ENCODE peak calls at places on chromosomes 12 and 14, in ten cellular contexts. X, U, E, B, S, J, O, Z, N and G are unnamed samples.

GRCh38 chr12:93373847-93374723 is 3.6 kb upstream of the NUDT4 start:
- DNase-seq in X (no peak), B (no peak), E (no peak), Z (no peak), O (no peak), J (no peak), N (no peak), U (no peak), S (no peak), G (no peak)

GRCh38 chr12:16385779-16386646 is 38.6 kb downstream of the MGST1 start:
- DNase-seq in E (peak; percentile 79), B (no peak), N (peak; percentile 49), U (no peak), O (peak; percentile 71), J (no peak), X (peak; percentile 36), S (no peak), Z (no peak), G (no peak)

GRCh38 chr14:100419856-100420255 is 96.7 kb downstream of the SLC25A47 start:
- DNase-seq in S (no peak), U (peak; percentile 48), J (no peak), E (no peak), N (no peak), X (no peak), Z (no peak), O (peak; percentile 73), B (no peak), G (no peak)

GRCh38 chr12:90679674-90680073 is 275.3 kb downstream of the CCER1 start:
- DNase-seq in J (no peak), E (no peak), O (no peak), X (no peak), N (no peak), U (no peak), Z (no peak), S (no peak), B (no peak), G (no peak)

GRCh38 chr14:37411079-37411735 is 183.8 kb downstream of the FOXA1 start:
- DNase-seq in S (no peak), O (no peak), U (no peak), B (no peak), N (no peak), J (no peak), X (no peak), E (peak; percentile 32), Z (no peak), G (no peak)

GRCh38 chr14:33359288-33359881 is 420.7 kb downstream of the NPAS3 start:
- DNase-seq in O (no peak), X (no peak), J (no peak), N (no peak), U (no peak), S (no peak), E (no peak), B (no peak), Z (no peak), G (no peak)

GRCh38 chr12:3533703-3534386 is 42.8 kb downstream of the PRMT8 start:
- DNase-seq in J (no peak), E (peak; percentile 33), S (no peak), U (no peak), O (peak; percentile 60), X (no peak), N (peak; percentile 59), Z (no peak), B (no peak), G (no peak)

GRCh38 chr12:96445743-96446655 is 43.4 kb upstream of the CFAP54 start:
- DNase-seq in J (peak; percentile 33), Z (no peak), E (peak; percentile 99), X (peak; percentile 36), N (no peak), O (no peak), S (no peak), U (no peak), B (peak; percentile 19), G (no peak)

GRCh38 chr14:22821193-22822016 is 6.2 kb upstream of the SLC7A7 start:
- DNase-seq in J (no peak), Z (no peak), X (no peak), E (no peak), S (no peak), B (no peak), O (peak; percentile 78), N (no peak), U (no peak), G (no peak)

GRCh38 chr12:2697057-2697456 is 97.7 kb upstream of the FKBP4 start:
- DNase-seq in B (no peak), E (no peak), Z (no peak), J (no peak), N (no peak), S (no peak), U (no peak), O (no peak), X (no peak), G (no peak)

GRCh38 chr12:53989227-53990113 is 4.5 kb downstream of the HOXC10 start:
- DNase-seq in E (peak; percentile 66), N (no peak), Z (no peak), U (peak; percentile 54), O (no peak), B (no peak), X (no peak), S (no peak), J (no peak), G (no peak)

GRCh38 chr14:94816113-94816512 is 46.2 kb upstream of the GSC start:
- DNase-seq in S (no peak), N (no peak), J (no peak), B (no peak), E (no peak), Z (no peak), O (peak; percentile 64), U (no peak), X (no peak), G (no peak)

GRCh38 chr12:115709410-115710065 is 568.0 kb downstream of the MED13L start:
- DNase-seq in O (no peak), J (no peak), S (peak; percentile 55), X (peak; percentile 48), N (no peak), E (peak; percentile 38), U (no peak), B (no peak), Z (peak; percentile 17), G (no peak)

GRCh38 chr14:55645845-55646832 is 66.1 kb downstream of the KTN1 start:
- DNase-seq in E (no peak), S (no peak), J (no peak), U (no peak), O (no peak), B (no peak), X (no peak), Z (no peak), N (no peak), G (no peak)

GRCh38 chr12:123142948-123143752 is 7.7 kb downstream of the PITPNM2 start:
- DNase-seq in O (peak; percentile 81), B (no peak), E (no peak), U (no peak), S (no peak), X (no peak), N (peak; percentile 81), Z (no peak), J (no peak), G (no peak)

GRCh38 chr12:46450279-46450748 is 77.7 kb upstream of the SLC38A2 start:
- DNase-seq in Z (peak; percentile 62), N (peak; percentile 59), X (peak; percentile 78), E (peak; percentile 51), O (no peak), S (peak; percentile 44), J (no peak), U (no peak), B (no peak), G (no peak)

DNA sequence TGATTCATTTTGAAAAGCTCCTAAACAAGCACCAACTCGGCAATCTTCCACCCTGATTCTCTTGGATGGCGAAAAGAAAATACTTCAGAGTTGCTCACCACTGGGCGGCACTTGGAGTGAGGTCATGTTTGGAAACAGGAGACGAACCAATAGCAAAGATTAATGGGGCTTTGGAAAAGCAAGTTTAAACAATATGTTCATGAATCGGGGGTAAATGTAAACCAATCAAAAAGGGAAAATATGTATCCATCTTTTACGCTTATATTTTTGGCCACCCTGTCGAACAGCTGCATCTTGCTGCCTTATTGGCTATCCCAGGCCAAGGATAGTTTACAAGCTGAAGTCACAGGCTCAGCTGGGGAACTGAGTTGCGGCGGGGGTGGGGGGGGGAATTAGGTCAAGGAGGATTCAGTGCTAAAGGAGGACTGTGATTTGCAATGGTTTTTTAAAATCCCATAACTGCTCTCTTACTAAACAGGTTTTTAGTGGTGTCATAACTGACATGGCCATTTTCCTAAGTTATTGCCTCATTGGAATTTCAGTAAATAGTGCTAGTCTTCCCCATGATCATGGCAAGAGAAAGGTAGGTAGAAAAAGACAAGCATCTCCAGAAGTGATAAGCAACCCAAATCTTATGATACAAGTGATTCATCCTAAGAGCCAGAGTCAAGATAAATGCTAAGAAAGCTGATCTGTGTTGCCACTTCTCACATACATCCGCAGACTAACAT is 210.6 kb downstream of the PHLDA1 start:
- DNase-seq in Z (peak; percentile 60), E (peak; percentile 93), N (no peak), J (no peak), S (no peak), U (no peak), B (no peak), O (no peak), X (peak; percentile 29), G (no peak)
- TF ChIP-seq CTCF in Z (peak; percentile 20), E (peak; percentile 3), N (no peak), J (no peak), S (no peak), U (no peak), B (no peak), O (no peak), X (no peak), G (no peak)

GRCh38 chr12:110281549-110282342 is 699 bp downstream of the ATP2A2 start:
- DNase-seq in S (peak; percentile 16), O (peak; percentile 85), B (peak; percentile 7), E (peak; percentile 60), X (peak; percentile 43), N (peak; percentile 43), J (peak; percentile 58), U (peak; percentile 64), Z (no peak), G (peak; percentile 60)
- TF ChIP-seq CTCF in S (no peak), O (no peak), B (no peak), E (no peak), X (no peak), N (no peak), J (no peak), U (no peak), Z (no peak), G (no peak)

GRCh38 chr12:100741084-100741711 is 53.4 kb upstream of the ANO4 start:
- DNase-seq in O (no peak), U (no peak), N (no peak), Z (no peak), S (no peak), J (no peak), B (no peak), E (peak; percentile 45), X (no peak), G (no peak)
- TF ChIP-seq CTCF in O (peak; percentile 81), U (peak; percentile 77), N (peak; percentile 13), Z (peak; percentile 32), S (peak; percentile 62), J (peak; percentile 44), B (peak; percentile 39), E (peak; percentile 63), X (no peak), G (peak; percentile 75)

DNA sequence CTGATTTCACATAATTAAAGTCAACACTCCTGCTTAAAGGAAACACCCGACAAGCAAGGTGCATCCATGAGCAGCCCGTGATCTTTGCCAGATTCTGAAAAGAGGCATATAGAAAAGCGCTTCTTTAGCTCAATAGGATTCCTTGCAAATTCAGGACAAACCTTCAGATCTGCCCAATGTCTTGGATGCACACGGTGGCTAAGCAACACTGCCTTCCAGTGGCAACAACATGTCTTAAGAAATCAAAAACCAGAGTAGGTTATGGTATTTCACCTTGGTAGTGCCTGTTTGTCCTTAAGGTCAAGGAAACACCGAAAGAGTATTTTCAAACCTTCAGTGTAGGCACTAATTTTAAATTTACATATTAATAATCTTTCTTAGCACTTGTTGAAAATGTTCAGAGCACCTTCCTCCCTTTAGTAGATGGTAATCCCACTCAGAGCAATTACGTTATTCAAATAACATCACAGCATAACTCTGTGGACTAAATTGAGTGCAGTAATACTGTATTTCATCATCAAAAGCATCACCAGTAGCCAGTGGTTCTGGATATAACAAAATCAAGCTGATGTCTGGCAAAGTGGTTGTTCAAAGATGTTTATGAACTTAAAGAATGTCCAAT is 58.0 kb upstream of the CDKN3 start:
- DNase-seq in J (no peak), E (peak; percentile 62), U (no peak), N (peak; percentile 21), Z (no peak), X (no peak), O (peak; percentile 67), B (no peak), S (no peak), G (no peak)
- TF ChIP-seq CTCF in J (no peak), E (peak; percentile 54), U (peak; percentile 16), N (no peak), Z (peak; percentile 14), X (peak; percentile 14), O (peak; percentile 83), B (no peak), S (no peak), G (peak; percentile 59)